ENCODE peak calls at places on chromosomes 13 and 19, in four cellular contexts. Y is PC-3, M is frontal cortex, L is WTC11. I is an unnamed sample.

GRCh38 chr19:51861870-51862622 is 25.7 kb downstream of the ZNF577 start:
- DNase-seq in Y (no peak), L (no peak), M (no peak), I (no peak)

GRCh38 chr13:79171131-79172061 is 234.7 kb downstream of the RBM26 start:
- DNase-seq in M (no peak), L (no peak), Y (no peak), I (no peak)

GRCh38 chr19:28067882-28068281 is 1145.1 kb downstream of the UQCRFS1 start:
- DNase-seq in Y (no peak), L (no peak), M (no peak), I (no peak)

GRCh38 chr19:28941833-28942232 is 271.1 kb downstream of the UQCRFS1 start:
- DNase-seq in Y (no peak), L (no peak), M (no peak), I (no peak)

GRCh38 chr19:33388817-33389573 is 15.5 kb downstream of the CEBPG start:
- DNase-seq in L (no peak), Y (no peak), M (peak), I (no peak)

GRCh38 chr19:7497292-7497691 is 8.5 kb upstream of the PEX11G start:
- DNase-seq in M (no peak), L (peak), Y (no peak), I (no peak)

GRCh38 chr19:2867025-2867991 is at the start of gene ZNF556:
- DNase-seq in M (peak), Y (peak), L (no peak), I (peak)

GRCh38 chr13:111958612-111959395 is 108.1 kb upstream of the SOX1 start:
- DNase-seq in L (no peak), M (no peak), Y (no peak), I (no peak)

GRCh38 chr13:27149702-27150101 is 21.9 kb downstream of the USP12 start:
- DNase-seq in Y (no peak), L (no peak), M (no peak), I (no peak)

GRCh38 chr13:100828226-100828625 is 153.6 kb upstream of the TMTC4 start:
- DNase-seq in L (no peak), M (no peak), Y (no peak), I (no peak)

GRCh38 chr19:6501740-6502648 is at the start of gene TUBB4A:
- DNase-seq in M (peak), Y (peak), L (peak), I (no peak)

GRCh38 chr19:46366620-46367277 is 19.9 kb downstream of the PPP5C start:
- DNase-seq in Y (no peak), M (no peak), L (no peak), I (no peak)

GRCh38 chr19:42114412-42114811 is 17.8 kb downstream of the POU2F2 start:
- DNase-seq in M (no peak), Y (no peak), L (no peak), I (no peak)

GRCh38 chr19:33376423-33376822 is 2.9 kb downstream of the CEBPG start:
- DNase-seq in L (no peak), M (no peak), Y (peak), I (peak)

GRCh38 chr13:25971499-25972145 is 80.2 kb downstream of the SHISA2 start:
- DNase-seq in M (no peak), L (no peak), Y (peak), I (no peak)

GRCh38 chr19:6006896-6007295 is 29.0 kb upstream of the RANBP3 start:
- DNase-seq in M (no peak), Y (no peak), L (no peak), I (no peak)

GRCh38 chr13:23160241-23161175 is 20.3 kb upstream of the SGCG start:
- DNase-seq in Y (peak), L (peak), M (no peak), I (no peak)

GRCh38 chr19:37778613-37779138 is 710 bp downstream of the ZNF573 start:
- DNase-seq in M (peak), L (no peak), Y (no peak), I (peak)

GRCh38 chr19:4795400-4795799 is 3.9 kb downstream of the FEM1A start:
- DNase-seq in L (no peak), Y (peak), M (no peak), I (peak)

GRCh38 chr13:72643339-72643989 is 84.0 kb downstream of the MZT1 start:
- DNase-seq in L (peak), M (peak), Y (peak), I (peak)

GRCh38 chr13:45198924-45199323 is 1.9 kb downstream of the KCTD4 start:
- DNase-seq in Y (no peak), L (no peak), M (no peak), I (no peak)

GRCh38 chr13:94968040-94968756 is 255.9 kb upstream of the SOX21 start:
- DNase-seq in Y (no peak), L (peak), M (peak), I (no peak)

GRCh38 chr19:14072535-14073231 is at the start of gene MISP3:
- DNase-seq in Y (peak), M (no peak), L (no peak), I (no peak)

GRCh38 chr19:799076-799881 is 2.0 kb downstream of the PTBP1 start:
- DNase-seq in L (no peak), M (no peak), Y (peak), I (no peak)

GRCh38 chr13:97125810-97126738 is 96.1 kb upstream of the MBNL2 start:
- DNase-seq in M (no peak), L (no peak), Y (peak), I (peak)

GRCh38 chr19:30340724-30341595 is 31.2 kb upstream of the ZNF536 start:
- DNase-seq in L (no peak), M (no peak), Y (no peak), I (no peak)

GRCh38 chr13:30932481-30933333 is at the start of gene TEX26:
- DNase-seq in Y (no peak), L (peak), M (no peak), I (no peak)

GRCh38 chr19:1567116-1567847 is 843 bp downstream of the MEX3D start:
- DNase-seq in L (no peak), Y (no peak), M (no peak), I (peak)

GRCh38 chr19:43780706-43781525 is at the start of gene KCNN4:
- DNase-seq in Y (peak), M (no peak), L (no peak), I (peak)

GRCh38 chr19:35569281-35569781 is 5.9 kb upstream of the ATP4A start:
- DNase-seq in M (no peak), L (no peak), Y (no peak), I (no peak)

GRCh38 chr13:21826214-21827015 is 155.5 kb downstream of the FGF9 start:
- DNase-seq in M (no peak), Y (no peak), L (no peak), I (no peak)

GRCh38 chr13:47109028-47109427 is 212.2 kb upstream of the HTR2A start:
- DNase-seq in Y (peak), M (no peak), L (no peak), I (no peak)

GRCh38 chr13:50991624-50992610 is 82.3 kb downstream of the RNASEH2B start:
- DNase-seq in L (no peak), M (no peak), Y (no peak), I (no peak)

GRCh38 chr19:14409157-14410053 is 9.7 kb downstream of the DDX39A start:
- DNase-seq in Y (no peak), M (no peak), L (no peak), I (no peak)

GRCh38 chr13:50319603-50320296 is 304.5 kb downstream of the KCNRG start:
- DNase-seq in Y (peak), M (no peak), L (no peak), I (no peak)

GRCh38 chr19:47239152-47239551 is 8.2 kb upstream of the BBC3 start:
- DNase-seq in L (no peak), M (no peak), Y (no peak), I (no peak)

GRCh38 chr19:9945319-9945966 is 9.1 kb upstream of the OLFM2 start:
- DNase-seq in M (peak), L (peak), Y (peak), I (peak)

GRCh38 chr19:5536337-5536894 is 31.3 kb downstream of the TINCR start:
- DNase-seq in L (peak), M (peak), Y (peak), I (peak)

GRCh38 chr13:38366954-38367645 is 17.4 kb downstream of the UFM1 start:
- DNase-seq in M (no peak), Y (peak), L (no peak), I (peak)

GRCh38 chr19:47229674-47230121 is 1.3 kb downstream of the BBC3 start:
- DNase-seq in Y (peak), M (no peak), L (no peak), I (no peak)

I was measured in RWPE1.